ENCODE peak calls at places on chromosome 7, in ten cellular contexts. Q, Z, L, E, X, V, U, D, H and Y are unnamed samples.

GRCh38 chr7:151671514-151671913 is 151.8 kb upstream of the RHEB start:
- DNase-seq in Q (no peak), Z (no peak), L (no peak), E (no peak), X (no peak), V (no peak), U (no peak), D (no peak), H (no peak), Y (no peak)

GRCh38 chr7:1814089-1814811 is 144.2 kb downstream of the ELFN1 start:
- DNase-seq in Q (peak), Z (no peak), L (no peak), E (no peak), X (no peak), V (no peak), U (no peak), D (peak), H (no peak), Y (peak)

GRCh38 chr7:34728156-34728555 is 70.1 kb downstream of the NPSR1 start:
- DNase-seq in Q (no peak), Z (no peak), L (no peak), E (no peak), X (no peak), V (no peak), U (no peak), D (no peak), H (no peak), Y (no peak)

GRCh38 chr7:69833964-69834363 is 235.7 kb downstream of the AUTS2 start:
- DNase-seq in Q (no peak), Z (no peak), L (no peak), E (no peak), X (no peak), V (no peak), U (no peak), D (no peak), H (no peak), Y (no peak)

GRCh38 chr7:103343758-103344452 is 662 bp downstream of the DNAJC2 start:
- DNase-seq in Q (no peak), Z (no peak), L (peak), E (peak), X (peak), V (no peak), U (peak), D (no peak), H (peak), Y (peak)

GRCh38 chr7:48090095-48090805 is 1.2 kb downstream of the UPP1 start:
- DNase-seq in Q (no peak), Z (no peak), L (peak), E (peak), X (no peak), V (no peak), U (no peak), D (peak), H (peak), Y (no peak)

GRCh38 chr7:101465576-101466196 is 103.0 kb downstream of the COL26A1 start:
- DNase-seq in Q (no peak), Z (no peak), L (no peak), E (no peak), X (peak), V (no peak), U (no peak), D (no peak), H (no peak), Y (no peak)

GRCh38 chr7:98733036-98733435 is 116.0 kb downstream of the NPTX2 start:
- DNase-seq in Q (no peak), Z (no peak), L (peak), E (no peak), X (peak), V (no peak), U (no peak), D (no peak), H (no peak), Y (no peak)

GRCh38 chr7:144834516-144835165 is 1.2 kb downstream of the TPK1 start:
- DNase-seq in Q (no peak), Z (no peak), L (peak), E (no peak), X (peak), V (no peak), U (peak), D (no peak), H (peak), Y (no peak)

GRCh38 chr7:117825132-117825531 is 48.1 kb downstream of the CTTNBP2 start:
- DNase-seq in Q (no peak), Z (no peak), L (peak), E (no peak), X (no peak), V (no peak), U (no peak), D (no peak), H (peak), Y (no peak)

GRCh38 chr7:159024280-159024951 is 120.3 kb downstream of the VIPR2 start:
- DNase-seq in Q (peak), Z (no peak), L (no peak), E (no peak), X (no peak), V (no peak), U (no peak), D (no peak), H (no peak), Y (no peak)

GRCh38 chr7:103805376-103805775 is 184.1 kb downstream of the RELN start:
- DNase-seq in Q (no peak), Z (no peak), L (peak), E (no peak), X (no peak), V (no peak), U (no peak), D (no peak), H (no peak), Y (no peak)

GRCh38 chr7:21500117-21500516 is 42.7 kb upstream of the DNAH11 start:
- DNase-seq in Q (no peak), Z (no peak), L (no peak), E (no peak), X (no peak), V (no peak), U (no peak), D (no peak), H (no peak), Y (no peak)

DNA sequence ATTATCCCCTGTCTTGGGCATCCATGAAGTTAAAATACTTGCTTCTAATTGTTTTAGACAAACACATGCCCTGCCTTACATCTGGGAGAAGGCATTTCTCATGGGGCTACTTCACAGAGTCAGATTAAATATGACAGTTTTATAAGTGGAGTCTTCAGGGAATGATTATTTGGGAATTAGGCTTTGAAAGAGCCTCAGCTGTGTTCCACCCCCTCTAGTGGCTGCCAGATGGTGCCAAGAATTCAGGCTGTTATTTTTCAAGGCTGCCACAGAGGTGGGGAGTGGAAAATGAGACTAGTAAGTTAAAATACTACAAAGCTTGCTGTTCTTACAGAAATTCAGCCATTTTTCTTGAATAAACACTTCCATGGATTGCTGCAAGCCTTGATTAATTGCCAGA is 45.8 kb upstream of the DNAH11 start:
- DNase-seq in Q (no peak), Z (no peak), L (no peak), E (no peak), X (no peak), V (no peak), U (no peak), D (no peak), H (peak), Y (no peak)
- TF ChIP-seq CTCF in Q (peak), Z (peak), L (no peak), E (no peak), X (no peak), V (peak), U (no peak), D (no peak), H (peak), Y (no peak)

GRCh38 chr7:13179011-13179574 is 491.7 kb downstream of the ARL4A start:
- DNase-seq in Q (no peak), Z (no peak), L (peak), E (no peak), X (no peak), V (no peak), U (no peak), D (no peak), H (no peak), Y (no peak)
- TF ChIP-seq CTCF in Q (peak), Z (no peak), L (no peak), E (no peak), X (no peak), V (no peak), U (no peak), D (peak), H (peak), Y (no peak)

GRCh38 chr7:135510603-135511183 is 791 bp upstream of the CNOT4 start:
- DNase-seq in Q (no peak), Z (no peak), L (peak), E (no peak), X (peak), V (no peak), U (no peak), D (peak), H (peak), Y (no peak)
- TF ChIP-seq CTCF in Q (peak), Z (no peak), L (peak), E (no peak), X (peak), V (peak), U (no peak), D (peak), H (peak), Y (no peak)

DNA sequence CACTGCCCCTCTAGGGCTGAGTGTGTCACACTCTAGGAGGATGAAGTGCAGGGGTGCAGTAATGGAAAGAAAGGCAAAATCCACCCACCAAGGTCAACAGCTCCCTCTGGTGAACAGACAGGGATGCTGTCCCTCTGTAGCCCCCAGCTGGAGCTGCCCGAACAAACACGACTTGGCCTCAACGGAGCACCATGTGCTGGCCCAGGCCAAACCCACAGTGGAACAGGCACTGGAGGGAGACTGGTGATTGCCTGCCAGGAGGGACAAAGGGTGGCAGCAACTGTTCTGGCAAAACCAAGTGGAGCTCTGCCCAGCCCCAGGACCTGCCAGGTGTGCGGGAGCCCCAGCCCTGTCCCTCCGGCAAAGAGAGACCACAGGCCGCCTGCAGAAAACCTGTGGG is 20.7 kb downstream of the PDIA4 start:
- DNase-seq in Q (peak), Z (no peak), L (no peak), E (no peak), X (no peak), V (no peak), U (no peak), D (no peak), H (no peak), Y (no peak)
- TF ChIP-seq CTCF in Q (peak), Z (no peak), L (peak), E (no peak), X (peak), V (no peak), U (no peak), D (no peak), H (peak), Y (no peak)